ENCODE peak calls at places on chromosomes 6 and 20, in six cellular contexts. One of them, this sample, is unnamed.

GRCh38 chr6:6712979-6713514 is 124.5 kb downstream of the LY86 start:
- ATAC-seq in HepG2: no peak
- ATAC-seq in HCT116: no peak
- ATAC-seq in Panc1: peak
- ATAC-seq in GM12878: peak
- ATAC-seq in upper lobe of left lung: peak
- ATAC-seq in this sample: peak

GRCh38 chr6:1643830-1644445 is 34.2 kb downstream of the FOXC1 start:
- ATAC-seq in HepG2: peak
- ATAC-seq in HCT116: no peak
- ATAC-seq in Panc1: no peak
- ATAC-seq in GM12878: no peak
- ATAC-seq in upper lobe of left lung: no peak
- ATAC-seq in this sample: no peak

GRCh38 chr20:62876826-62877728 is 15.5 kb upstream of the TCFL5 start:
- ATAC-seq in HepG2: peak
- ATAC-seq in HCT116: no peak
- ATAC-seq in Panc1: peak
- ATAC-seq in GM12878: peak
- ATAC-seq in upper lobe of left lung: peak
- ATAC-seq in this sample: peak

GRCh38 chr20:50141811-50142561 is 11.5 kb downstream of the PEDS1 start:
- ATAC-seq in HepG2: no peak
- ATAC-seq in HCT116: no peak
- ATAC-seq in Panc1: no peak
- ATAC-seq in GM12878: no peak
- ATAC-seq in upper lobe of left lung: no peak
- ATAC-seq in this sample: no peak

GRCh38 chr20:64084209-64085152 is at the start of gene LKAAEAR1:
- ATAC-seq in HepG2: peak
- ATAC-seq in HCT116: no peak
- ATAC-seq in Panc1: peak
- ATAC-seq in GM12878: no peak
- ATAC-seq in upper lobe of left lung: no peak
- ATAC-seq in this sample: no peak

GRCh38 chr6:109523478-109523877 is 40.5 kb upstream of the ZBTB24 start:
- ATAC-seq in HepG2: no peak
- ATAC-seq in HCT116: no peak
- ATAC-seq in Panc1: no peak
- ATAC-seq in GM12878: no peak
- ATAC-seq in upper lobe of left lung: peak
- ATAC-seq in this sample: no peak

GRCh38 chr20:37560629-37561028 is 33.0 kb upstream of the BLCAP start:
- ATAC-seq in HepG2: no peak
- ATAC-seq in HCT116: no peak
- ATAC-seq in Panc1: no peak
- ATAC-seq in GM12878: no peak
- ATAC-seq in upper lobe of left lung: no peak
- ATAC-seq in this sample: no peak

GRCh38 chr6:163170294-163170883 is 244.1 kb upstream of the QKI start:
- ATAC-seq in HepG2: peak
- ATAC-seq in HCT116: peak
- ATAC-seq in Panc1: peak
- ATAC-seq in GM12878: peak
- ATAC-seq in upper lobe of left lung: peak
- ATAC-seq in this sample: no peak

GRCh38 chr6:142850653-142851434 is 94.1 kb downstream of the HIVEP2 start:
- ATAC-seq in HepG2: no peak
- ATAC-seq in HCT116: no peak
- ATAC-seq in Panc1: no peak
- ATAC-seq in GM12878: peak
- ATAC-seq in upper lobe of left lung: no peak
- ATAC-seq in this sample: no peak

GRCh38 chr6:116328528-116328903 is 42.2 kb upstream of the DSE start:
- ATAC-seq in HepG2: no peak
- ATAC-seq in HCT116: no peak
- ATAC-seq in Panc1: no peak
- ATAC-seq in GM12878: no peak
- ATAC-seq in upper lobe of left lung: peak
- ATAC-seq in this sample: no peak

GRCh38 chr6:144824018-144824417 is 538.9 kb downstream of the UTRN start:
- ATAC-seq in HepG2: no peak
- ATAC-seq in HCT116: no peak
- ATAC-seq in Panc1: no peak
- ATAC-seq in GM12878: no peak
- ATAC-seq in upper lobe of left lung: no peak
- ATAC-seq in this sample: no peak

GRCh38 chr6:136613477-136613876 is 63.3 kb upstream of the MAP7 start:
- ATAC-seq in HepG2: no peak
- ATAC-seq in HCT116: no peak
- ATAC-seq in Panc1: no peak
- ATAC-seq in GM12878: no peak
- ATAC-seq in upper lobe of left lung: no peak
- ATAC-seq in this sample: no peak

GRCh38 chr20:701401-702129 is 26.0 kb upstream of the SCRT2 start:
- ATAC-seq in HepG2: no peak
- ATAC-seq in HCT116: no peak
- ATAC-seq in Panc1: no peak
- ATAC-seq in GM12878: no peak
- ATAC-seq in upper lobe of left lung: no peak
- ATAC-seq in this sample: no peak

GRCh38 chr6:144555078-144555477 is 269.9 kb downstream of the UTRN start:
- ATAC-seq in HepG2: no peak
- ATAC-seq in HCT116: no peak
- ATAC-seq in Panc1: no peak
- ATAC-seq in GM12878: no peak
- ATAC-seq in upper lobe of left lung: no peak
- ATAC-seq in this sample: no peak

GRCh38 chr6:90444125-90444745 is 142.6 kb downstream of the MAP3K7 start:
- ATAC-seq in HepG2: no peak
- ATAC-seq in HCT116: no peak
- ATAC-seq in Panc1: no peak
- ATAC-seq in GM12878: no peak
- ATAC-seq in upper lobe of left lung: no peak
- ATAC-seq in this sample: no peak

GRCh38 chr6:15017251-15017650 is 228.6 kb upstream of the JARID2 start:
- ATAC-seq in HepG2: no peak
- ATAC-seq in HCT116: no peak
- ATAC-seq in Panc1: no peak
- ATAC-seq in GM12878: peak
- ATAC-seq in upper lobe of left lung: peak
- ATAC-seq in this sample: no peak
- TF ChIP-seq POLR2AphosphoS5 in HepG2: no peak
- TF ChIP-seq POLR2AphosphoS5 in HCT116: no peak
- TF ChIP-seq POLR2AphosphoS5 in Panc1: no peak
- TF ChIP-seq POLR2AphosphoS5 in GM12878: no peak
- TF ChIP-seq POLR2AphosphoS5 in upper lobe of left lung: no peak
- TF ChIP-seq POLR2AphosphoS5 in this sample: no peak

DNA sequence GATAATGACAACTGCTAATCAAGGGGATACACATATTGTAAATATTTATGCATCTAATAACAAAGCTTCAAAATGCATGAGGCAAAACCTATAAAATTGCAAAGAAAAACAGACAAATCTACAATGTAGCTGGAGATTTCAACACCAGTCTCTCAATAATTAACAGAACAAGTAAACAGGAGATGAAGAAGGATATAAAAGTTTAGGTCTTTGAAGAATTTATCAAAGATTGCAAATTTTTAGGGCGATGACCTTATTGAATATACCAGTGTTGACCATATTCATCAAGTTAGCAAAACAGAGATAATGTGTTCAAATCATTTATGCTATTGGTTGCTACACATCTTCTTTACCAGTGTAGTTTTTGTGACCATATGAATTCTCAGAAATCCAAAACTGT is 237.8 kb upstream of the SGK1 start:
- ATAC-seq in HepG2: no peak
- ATAC-seq in HCT116: no peak
- ATAC-seq in Panc1: no peak
- ATAC-seq in GM12878: no peak
- ATAC-seq in upper lobe of left lung: no peak
- ATAC-seq in this sample: no peak
- TF ChIP-seq POLR2AphosphoS5 in HepG2: no peak
- TF ChIP-seq POLR2AphosphoS5 in HCT116: no peak
- TF ChIP-seq POLR2AphosphoS5 in Panc1: no peak
- TF ChIP-seq POLR2AphosphoS5 in GM12878: no peak
- TF ChIP-seq POLR2AphosphoS5 in upper lobe of left lung: no peak
- TF ChIP-seq POLR2AphosphoS5 in this sample: no peak

GRCh38 chr6:139336488-139336887 is 38.0 kb downstream of the CITED2 start:
- ATAC-seq in HepG2: no peak
- ATAC-seq in HCT116: no peak
- ATAC-seq in Panc1: no peak
- ATAC-seq in GM12878: peak
- ATAC-seq in upper lobe of left lung: no peak
- ATAC-seq in this sample: no peak
- TF ChIP-seq POLR2AphosphoS5 in HepG2: no peak
- TF ChIP-seq POLR2AphosphoS5 in HCT116: no peak
- TF ChIP-seq POLR2AphosphoS5 in Panc1: no peak
- TF ChIP-seq POLR2AphosphoS5 in GM12878: peak
- TF ChIP-seq POLR2AphosphoS5 in upper lobe of left lung: no peak
- TF ChIP-seq POLR2AphosphoS5 in this sample: no peak

GRCh38 chr6:18579869-18580268 is 192.7 kb downstream of the RNF144B start:
- ATAC-seq in HepG2: no peak
- ATAC-seq in HCT116: no peak
- ATAC-seq in Panc1: no peak
- ATAC-seq in GM12878: peak
- ATAC-seq in upper lobe of left lung: no peak
- ATAC-seq in this sample: no peak
- TF ChIP-seq POLR2AphosphoS5 in HepG2: no peak
- TF ChIP-seq POLR2AphosphoS5 in HCT116: no peak
- TF ChIP-seq POLR2AphosphoS5 in Panc1: no peak
- TF ChIP-seq POLR2AphosphoS5 in GM12878: no peak
- TF ChIP-seq POLR2AphosphoS5 in upper lobe of left lung: no peak
- TF ChIP-seq POLR2AphosphoS5 in this sample: no peak

GRCh38 chr6:166379800-166380199 is 2.9 kb downstream of the MPC1 start:
- ATAC-seq in HepG2: no peak
- ATAC-seq in HCT116: no peak
- ATAC-seq in Panc1: no peak
- ATAC-seq in GM12878: no peak
- ATAC-seq in upper lobe of left lung: no peak
- ATAC-seq in this sample: no peak
- TF ChIP-seq POLR2AphosphoS5 in HepG2: no peak
- TF ChIP-seq POLR2AphosphoS5 in HCT116: no peak
- TF ChIP-seq POLR2AphosphoS5 in Panc1: no peak
- TF ChIP-seq POLR2AphosphoS5 in GM12878: no peak
- TF ChIP-seq POLR2AphosphoS5 in upper lobe of left lung: no peak
- TF ChIP-seq POLR2AphosphoS5 in this sample: no peak

GRCh38 chr20:44280387-44280786 is 30.6 kb downstream of the FITM2 start:
- ATAC-seq in HepG2: no peak
- ATAC-seq in HCT116: peak
- ATAC-seq in Panc1: no peak
- ATAC-seq in GM12878: no peak
- ATAC-seq in upper lobe of left lung: no peak
- ATAC-seq in this sample: no peak

GRCh38 chr20:44284032-44284431 is 27.0 kb downstream of the FITM2 start:
- ATAC-seq in HepG2: no peak
- ATAC-seq in HCT116: no peak
- ATAC-seq in Panc1: no peak
- ATAC-seq in GM12878: no peak
- ATAC-seq in upper lobe of left lung: no peak
- ATAC-seq in this sample: no peak

GRCh38 chr20:44274303-44275017 is 27.4 kb downstream of the GDAP1L1 start:
- ATAC-seq in HepG2: peak
- ATAC-seq in HCT116: no peak
- ATAC-seq in Panc1: no peak
- ATAC-seq in GM12878: no peak
- ATAC-seq in upper lobe of left lung: no peak
- ATAC-seq in this sample: no peak

GRCh38 chr20:44282148-44282547 is 28.9 kb downstream of the FITM2 start:
- ATAC-seq in HepG2: peak
- ATAC-seq in HCT116: no peak
- ATAC-seq in Panc1: no peak
- ATAC-seq in GM12878: no peak
- ATAC-seq in upper lobe of left lung: no peak
- ATAC-seq in this sample: no peak

DNA sequence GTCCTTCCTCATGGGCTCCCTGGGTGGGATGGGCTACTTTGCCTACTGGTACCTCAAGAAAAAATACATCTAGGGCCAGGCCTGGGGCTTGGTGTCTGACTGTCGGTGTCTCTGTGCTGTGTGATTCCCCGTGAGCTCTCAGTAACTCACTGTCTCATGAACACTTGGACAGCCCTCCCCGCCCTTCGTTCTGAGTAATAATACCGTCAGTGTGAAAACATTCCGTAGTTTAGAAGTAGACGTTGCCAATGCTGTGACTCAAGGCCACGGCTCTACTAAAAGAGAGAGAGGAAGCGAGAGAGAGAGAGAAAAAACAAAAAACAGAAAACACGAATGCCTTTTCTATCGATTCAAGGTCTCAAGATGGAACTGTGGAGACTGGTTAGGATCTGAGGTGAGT is 31.8 kb downstream of the FITM2 start:
- ATAC-seq in HepG2: no peak
- ATAC-seq in HCT116: no peak
- ATAC-seq in Panc1: peak
- ATAC-seq in GM12878: no peak
- ATAC-seq in upper lobe of left lung: peak
- ATAC-seq in this sample: no peak
- TF ChIP-seq POLR2AphosphoS5 in HepG2: no peak
- TF ChIP-seq POLR2AphosphoS5 in HCT116: no peak
- TF ChIP-seq POLR2AphosphoS5 in Panc1: no peak
- TF ChIP-seq POLR2AphosphoS5 in GM12878: no peak
- TF ChIP-seq POLR2AphosphoS5 in upper lobe of left lung: no peak
- TF ChIP-seq POLR2AphosphoS5 in this sample: no peak

GRCh38 chr6:79981647-79982046 is 22.8 kb upstream of the TTK start:
- ATAC-seq in HepG2: no peak
- ATAC-seq in HCT116: no peak
- ATAC-seq in Panc1: no peak
- ATAC-seq in GM12878: no peak
- ATAC-seq in upper lobe of left lung: no peak
- ATAC-seq in this sample: no peak

GRCh38 chr6:79985128-79985527 is 19.3 kb upstream of the TTK start:
- ATAC-seq in HepG2: no peak
- ATAC-seq in HCT116: no peak
- ATAC-seq in Panc1: no peak
- ATAC-seq in GM12878: peak
- ATAC-seq in upper lobe of left lung: no peak
- ATAC-seq in this sample: no peak

GRCh38 chr6:79989641-79990040 is 14.8 kb upstream of the TTK start:
- ATAC-seq in HepG2: no peak
- ATAC-seq in HCT116: no peak
- ATAC-seq in Panc1: no peak
- ATAC-seq in GM12878: no peak
- ATAC-seq in upper lobe of left lung: no peak
- ATAC-seq in this sample: no peak

DNA sequence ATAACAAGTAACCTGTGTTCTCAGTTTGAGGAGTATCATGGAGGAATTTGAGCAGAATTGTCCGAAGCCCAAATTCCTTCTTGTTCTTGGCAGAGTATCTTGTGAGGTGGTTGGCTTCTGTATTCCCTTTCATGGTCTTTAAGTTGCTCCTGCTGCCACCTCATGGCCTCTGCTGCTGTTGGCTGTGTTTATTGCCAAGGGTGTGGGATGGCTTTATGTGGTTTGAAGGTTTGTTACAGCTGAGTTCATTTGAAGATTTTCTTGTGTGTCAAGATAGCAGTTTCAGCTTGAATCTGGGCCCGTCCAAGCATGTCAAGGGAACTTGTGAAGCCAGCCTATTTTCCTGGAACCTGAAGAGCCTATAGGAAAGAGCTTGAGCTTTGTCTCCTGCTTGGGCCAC is 20.2 kb upstream of the TTK start:
- ATAC-seq in HepG2: peak
- ATAC-seq in HCT116: peak
- ATAC-seq in Panc1: no peak
- ATAC-seq in GM12878: peak
- ATAC-seq in upper lobe of left lung: no peak
- ATAC-seq in this sample: no peak
- TF ChIP-seq POLR2AphosphoS5 in HepG2: no peak
- TF ChIP-seq POLR2AphosphoS5 in HCT116: no peak
- TF ChIP-seq POLR2AphosphoS5 in Panc1: no peak
- TF ChIP-seq POLR2AphosphoS5 in GM12878: no peak
- TF ChIP-seq POLR2AphosphoS5 in upper lobe of left lung: no peak
- TF ChIP-seq POLR2AphosphoS5 in this sample: no peak